ENCODE peak calls at places on chromosomes 16 and 17, in seven cellular contexts. P is HL-60; X is fibroblast of pulmonary artery; N is uterus; E is glutamatergic neuron; I is cardiac fibroblast; A is CD4-positive, alpha-beta T cell. C is an unnamed sample.
A peak's percentile ranks its signal among the peaks of the same experiment; 100 is the strongest.

GRCh38 chr17:2435852-2436251 is 35.0 kb upstream of the MNT start:
- DNase-seq in P (no peak), X (no peak), N (no peak), E (no peak), I (no peak), A (no peak), C (no peak)

GRCh38 chr17:29133146-29133713 is 47.0 kb downstream of the MYO18A start:
- DNase-seq in P (no peak), X (peak; percentile 68), N (peak; percentile 77), E (peak; percentile 17), I (peak; percentile 82), A (no peak), C (peak; percentile 47)

GRCh38 chr16:3182608-3183444 is 5.2 kb upstream of the OR1F1 start:
- DNase-seq in P (no peak), X (peak; percentile 46), N (no peak), E (peak; percentile 71), I (peak; percentile 86), A (no peak), C (peak; percentile 72)

GRCh38 chr16:1908983-1909382 is 9.2 kb downstream of the HS3ST6 start:
- DNase-seq in P (no peak), X (no peak), N (no peak), E (no peak), I (no peak), A (no peak), C (no peak)

GRCh38 chr17:38456031-38456815 is 28.0 kb downstream of the ARHGAP23 start:
- DNase-seq in P (no peak), X (peak; percentile 51), N (no peak), E (no peak), I (no peak), A (no peak), C (no peak)

GRCh38 chr16:79977974-79978836 is 377.7 kb upstream of the MAF start:
- DNase-seq in P (no peak), X (no peak), N (no peak), E (no peak), I (no peak), A (no peak), C (no peak)

GRCh38 chr16:86798247-86799041 is 220.1 kb downstream of the FOXL1 start:
- DNase-seq in P (no peak), X (no peak), N (no peak), E (no peak), I (peak; percentile 4), A (no peak), C (peak; percentile 14)

GRCh38 chr17:81300586-81301155 is 5.6 kb upstream of the SLC38A10 start:
- DNase-seq in P (no peak), X (no peak), N (no peak), E (no peak), I (no peak), A (no peak), C (no peak)

GRCh38 chr16:75028544-75028943 is 29.7 kb downstream of the ZNRF1 start:
- DNase-seq in P (no peak), X (no peak), N (no peak), E (no peak), I (no peak), A (no peak), C (no peak)

GRCh38 chr17:7982666-7983065 is 19.7 kb upstream of the GUCY2D start:
- DNase-seq in P (no peak), X (peak; percentile 49), N (no peak), E (no peak), I (peak; percentile 44), A (no peak), C (peak; percentile 21)

GRCh38 chr16:685967-686366 is 1.8 kb upstream of the JMJD8 start:
- DNase-seq in P (no peak), X (peak; percentile 34), N (no peak), E (peak; percentile 67), I (peak; percentile 51), A (no peak), C (peak; percentile 67)
- TF ChIP-seq CTCF in P (peak; percentile 75), X (peak; percentile 34), N (no peak), E (peak; percentile 59), I (peak; percentile 51), A (no peak), C (peak; percentile 57)

GRCh38 chr16:318628-319027 is 33.9 kb downstream of the AXIN1 start:
- DNase-seq in P (no peak), X (no peak), N (no peak), E (peak; percentile 61), I (no peak), A (no peak), C (no peak)
- TF ChIP-seq CTCF in P (no peak), X (no peak), N (no peak), E (peak; percentile 51), I (peak; percentile 19), A (no peak), C (no peak)

GRCh38 chr17:75515523-75516254 is at the start of gene CASKIN2:
- DNase-seq in P (peak; percentile 61), X (peak; percentile 91), N (peak; percentile 97), E (peak; percentile 97), I (peak; percentile 84), A (peak; percentile 64), C (peak; percentile 91)

GRCh38 chr17:75516255-75516618 is at the start of gene TSEN54:
- DNase-seq in P (peak; percentile 71), X (peak; percentile 89), N (peak; percentile 92), E (peak; percentile 99), I (peak; percentile 89), A (peak; percentile 93), C (peak; percentile 90)

GRCh38 chr17:75516619-75517276 is 420 bp downstream of the TSEN54 start:
- DNase-seq in P (peak; percentile 35), X (no peak), N (peak; percentile 36), E (peak; percentile 59), I (no peak), A (peak; percentile 17), C (no peak)

GRCh38 chr17:75518201-75518600 is 1.9 kb downstream of the TSEN54 start:
- DNase-seq in P (no peak), X (no peak), N (no peak), E (no peak), I (no peak), A (peak; percentile 36), C (no peak)

GRCh38 chr17:75517277-75517865 is 1.0 kb downstream of the TSEN54 start:
- DNase-seq in P (peak; percentile 25), X (no peak), N (peak; percentile 15), E (no peak), I (no peak), A (no peak), C (no peak)
- TF ChIP-seq CTCF in P (no peak), X (no peak), N (no peak), E (no peak), I (no peak), A (peak; percentile 14), C (no peak)

GRCh38 chr16:425082-425718 is at the start of gene RAB11FIP3:
- DNase-seq in P (peak; percentile 77), X (peak; percentile 74), N (peak; percentile 81), E (peak; percentile 90), I (peak; percentile 75), A (peak; percentile 74), C (peak; percentile 74)
- TF ChIP-seq CTCF in P (no peak), X (no peak), N (peak; percentile 32), E (no peak), I (no peak), A (peak; percentile 21), C (no peak)

GRCh38 chr16:24583494-24583893 is 44.1 kb downstream of the RBBP6 start:
- DNase-seq in P (no peak), X (no peak), N (no peak), E (no peak), I (no peak), A (no peak), C (no peak)

GRCh38 chr16:24577167-24577566 is 37.8 kb downstream of the RBBP6 start:
- DNase-seq in P (no peak), X (peak; percentile 60), N (no peak), E (no peak), I (peak; percentile 59), A (no peak), C (no peak)

GRCh38 chr16:24580665-24581064 is 41.3 kb downstream of the RBBP6 start:
- DNase-seq in P (no peak), X (peak; percentile 63), N (no peak), E (no peak), I (peak; percentile 67), A (no peak), C (peak; percentile 35)
- TF ChIP-seq CTCF in P (no peak), X (peak; percentile 53), N (peak; percentile 40), E (no peak), I (peak; percentile 55), A (no peak), C (peak; percentile 59)

GRCh38 chr17:20095366-20096080 is 86.4 kb downstream of the SPECC1 start:
- DNase-seq in P (no peak), X (peak; percentile 42), N (peak; percentile 66), E (peak; percentile 76), I (peak; percentile 51), A (no peak), C (peak; percentile 16)
- TF ChIP-seq CTCF in P (no peak), X (peak; percentile 42), N (peak; percentile 18), E (peak; percentile 10), I (peak; percentile 46), A (no peak), C (no peak)

DNA sequence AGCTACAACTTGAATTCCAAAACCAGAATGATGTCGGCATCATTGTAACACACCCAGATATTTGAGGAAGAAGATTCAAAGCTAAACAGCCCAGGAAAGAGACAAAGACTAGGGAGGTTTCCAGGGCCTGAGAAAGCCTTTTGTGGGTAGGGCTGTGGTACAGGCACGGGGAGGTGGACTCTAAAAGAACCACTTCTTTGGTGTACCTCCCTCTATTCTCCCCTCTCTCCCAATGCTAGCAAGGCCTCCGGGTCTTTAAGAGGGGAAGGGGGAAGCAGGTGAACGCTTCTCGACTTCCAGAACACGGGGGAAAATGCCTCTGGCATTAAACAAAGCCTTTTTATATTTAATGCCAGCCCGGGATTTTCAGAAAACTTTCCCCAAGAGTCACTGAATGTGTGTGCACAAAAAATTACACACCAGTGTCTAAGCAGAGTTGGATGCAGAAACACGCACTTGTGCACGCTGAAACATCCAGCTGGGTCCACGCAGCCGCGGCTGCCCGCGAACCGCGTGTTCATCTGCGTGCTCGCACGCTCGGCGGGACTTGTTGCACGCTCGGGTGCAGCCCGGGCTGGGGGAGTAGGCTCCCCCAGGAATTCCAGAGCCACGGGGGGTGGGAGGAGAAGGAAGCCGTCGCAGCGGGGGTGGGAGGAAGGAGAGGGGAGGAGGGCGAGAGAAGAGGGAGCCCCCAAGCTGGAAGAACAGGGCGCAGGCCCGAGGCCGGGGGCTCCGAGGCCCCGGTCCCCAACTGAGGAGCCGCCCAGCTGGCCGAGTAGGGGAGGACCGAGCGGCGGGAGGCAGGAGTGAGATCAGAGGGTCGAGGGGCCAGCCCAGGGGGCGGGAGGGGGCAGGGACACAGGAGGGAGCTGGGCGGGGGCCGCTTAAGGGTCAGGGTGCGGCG is 20.2 kb upstream of the ZNF423 start:
- DNase-seq in P (no peak), X (no peak), N (no peak), E (peak; percentile 28), I (no peak), A (no peak), C (no peak)
- TF ChIP-seq CTCF in P (no peak), X (no peak), N (no peak), E (no peak), I (no peak), A (no peak), C (no peak)